ENCODE peak calls at places on chromosomes 5 and 9, in nine cellular contexts. I is CD8-positive, alpha-beta T cell; O is trophoblast cell; U is kidney; V is suprapubic skin; S is SK-N-SH; X is fibroblast of lung; G is upper lobe of right lung; W is heart left ventricle. Z is an unnamed sample. For H3K4me1 and H3K36me3, the result is how much of the 10 kb centered on the place peaks cover.

GRCh38 chr5:168772466-168772961 is 193.3 kb upstream of the PANK3 start:
- DNase-seq in I (no peak), X (no peak), U (no peak), O (no peak), S (peak), W (no peak), G (no peak), V (no peak), Z (no peak)

GRCh38 chr5:66362021-66362420 is 217.9 kb downstream of the SREK1 start:
- DNase-seq in U (no peak), G (no peak), V (no peak), O (no peak), W (no peak), S (no peak), I (no peak), X (no peak), Z (no peak)

GRCh38 chr9:73609381-73609780 is 457.7 kb downstream of the ANXA1 start:
- DNase-seq in G (no peak), U (no peak), V (no peak), I (no peak), O (no peak), S (no peak), X (no peak), W (no peak), Z (no peak)

GRCh38 chr9:109117856-109118801 is 1.6 kb downstream of the TMEM245 start:
- DNase-seq in G (no peak), O (peak), S (peak), U (peak), W (no peak), X (peak), V (no peak), I (peak), Z (no peak)

GRCh38 chr9:82133973-82134372 is 145.4 kb downstream of the SPATA31D1 start:
- DNase-seq in X (no peak), V (no peak), G (no peak), O (no peak), W (no peak), S (no peak), I (no peak), U (no peak), Z (no peak)

GRCh38 chr5:147935032-147935431 is 28.7 kb upstream of the C5orf46 start:
- DNase-seq in W (no peak), V (no peak), U (no peak), I (no peak), S (peak), O (peak), G (no peak), X (peak), Z (peak)

GRCh38 chr5:174324680-174325079 is 279.2 kb downstream of the NSG2 start:
- DNase-seq in X (no peak), W (no peak), I (no peak), S (no peak), G (no peak), O (no peak), V (no peak), U (no peak), Z (no peak)

GRCh38 chr9:19387317-19387716 is 7.3 kb upstream of the RPS6 start:
- DNase-seq in O (no peak), G (no peak), U (no peak), X (no peak), V (no peak), I (no peak), S (no peak), W (no peak), Z (no peak)

GRCh38 chr9:76216161-76216649 is 178.0 kb downstream of the RFK start:
- DNase-seq in O (peak), X (peak), G (no peak), V (no peak), U (no peak), I (no peak), W (no peak), S (no peak), Z (no peak)

GRCh38 chr5:107739661-107740060 is 68.9 kb upstream of the EFNA5 start:
- DNase-seq in G (no peak), O (peak), V (no peak), I (no peak), X (no peak), W (no peak), U (no peak), S (no peak), Z (no peak)

GRCh38 chr9:74735761-74736160 is 152.0 kb downstream of the TRPM6 start:
- DNase-seq in U (no peak), G (no peak), X (no peak), W (no peak), O (no peak), V (no peak), S (no peak), I (no peak), Z (no peak)

GRCh38 chr9:108151161-108151586 is 661.6 kb upstream of the KLF4 start:
- DNase-seq in X (peak), G (no peak), O (no peak), S (no peak), U (peak), I (no peak), W (peak), V (peak), Z (no peak)

GRCh38 chr9:90870646-90871326 is 69.2 kb downstream of the SYK start:
- DNase-seq in V (no peak), I (peak), S (peak), G (no peak), X (peak), U (no peak), O (peak), W (no peak), Z (no peak)

GRCh38 chr9:4937436-4937835 is 47.6 kb upstream of the JAK2 start:
- DNase-seq in W (no peak), U (no peak), I (no peak), G (no peak), S (no peak), O (no peak), V (no peak), X (no peak), Z (no peak)

GRCh38 chr9:136847065-136847826 is 2.0 kb upstream of the PHPT1 start:
- DNase-seq in O (peak), G (peak), X (peak), V (peak), S (peak), U (peak), W (peak), I (no peak), Z (peak)

GRCh38 chr5:78591227-78591626 is 57.3 kb downstream of the LHFPL2 start:
- DNase-seq in V (no peak), S (no peak), G (no peak), I (no peak), O (no peak), X (peak), W (no peak), U (no peak), Z (no peak)

GRCh38 chr9:98341157-98342102 is 86.0 kb upstream of the TBC1D2 start:
- DNase-seq in O (no peak), W (no peak), I (no peak), G (no peak), U (no peak), X (no peak), S (no peak), V (no peak), Z (no peak)

GRCh38 chr9:37364751-37365360 is 57.6 kb upstream of the GRHPR start:
- DNase-seq in W (no peak), X (no peak), S (no peak), I (no peak), V (no peak), O (no peak), G (no peak), U (no peak), Z (peak)

GRCh38 chr5:41252036-41252435 is 38.7 kb upstream of the C6 start:
- DNase-seq in U (no peak), W (no peak), O (no peak), V (no peak), I (no peak), X (peak), S (no peak), G (no peak), Z (no peak)

GRCh38 chr5:122870219-122870856 is 24.9 kb downstream of the SNX24 start:
- DNase-seq in S (no peak), U (no peak), W (no peak), X (peak), I (no peak), G (no peak), O (peak), V (no peak), Z (no peak)

GRCh38 chr5:125695994-125696679 is 727.1 kb upstream of the GRAMD2B start:
- DNase-seq in S (peak), G (no peak), I (no peak), X (peak), O (no peak), V (no peak), U (no peak), W (no peak), Z (no peak)

GRCh38 chr9:104725014-104725413 is 22.5 kb upstream of the NIPSNAP3A start:
- DNase-seq in X (no peak), G (no peak), I (no peak), S (no peak), V (no peak), U (no peak), W (no peak), O (no peak), Z (no peak)

GRCh38 chr9:93224591-93224990 is 40.7 kb downstream of the WNK2 start:
- DNase-seq in S (no peak), W (no peak), I (no peak), U (peak), O (peak), V (no peak), G (no peak), X (no peak), Z (no peak)
- H3K4me3 ChIP-seq in S (no peak), W (no peak), I (no peak), U (no peak), O (no peak), V (no peak), G (no peak), X (no peak), Z (no peak)

GRCh38 chr5:150303070-150303595 is 428 bp upstream of the ARSI start:
- DNase-seq in S (no peak), V (no peak), G (no peak), U (no peak), I (no peak), O (no peak), X (peak), W (no peak), Z (no peak)
- H3K4me1 ChIP-seq in S (under half), V (under half), G (under half), U (under half), I (under half), O (under half), X (under half), W (under half), Z (under half)

DNA sequence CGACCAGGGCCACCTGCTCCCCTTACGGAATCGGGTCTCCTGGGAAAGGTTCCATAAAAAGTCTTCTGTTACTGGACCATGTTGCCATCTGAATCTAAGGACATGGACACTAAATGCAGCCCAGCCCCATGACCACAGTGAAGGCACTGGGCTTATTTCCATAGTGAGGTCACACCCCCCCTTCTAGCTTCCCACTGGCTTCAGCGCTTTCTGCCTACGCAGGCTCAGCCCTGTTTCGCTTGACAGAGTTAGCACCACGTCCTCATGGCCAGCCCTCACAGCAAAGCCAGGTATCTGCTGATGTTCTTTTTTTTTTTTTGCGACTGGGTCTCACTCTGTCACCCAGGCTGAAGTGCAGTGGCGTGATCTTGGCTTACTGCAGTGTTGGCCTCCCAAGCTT is 14.1 kb downstream of the UCK1 start:
- DNase-seq in S (no peak), G (no peak), U (no peak), X (no peak), V (no peak), I (no peak), W (no peak), O (no peak), Z (no peak)
- H3K36me3 ChIP-seq in S (half or more), G (half or more), U (under half), X (under half), V (half or more), I (half or more), W (under half), O (half or more), Z (under half)

DNA sequence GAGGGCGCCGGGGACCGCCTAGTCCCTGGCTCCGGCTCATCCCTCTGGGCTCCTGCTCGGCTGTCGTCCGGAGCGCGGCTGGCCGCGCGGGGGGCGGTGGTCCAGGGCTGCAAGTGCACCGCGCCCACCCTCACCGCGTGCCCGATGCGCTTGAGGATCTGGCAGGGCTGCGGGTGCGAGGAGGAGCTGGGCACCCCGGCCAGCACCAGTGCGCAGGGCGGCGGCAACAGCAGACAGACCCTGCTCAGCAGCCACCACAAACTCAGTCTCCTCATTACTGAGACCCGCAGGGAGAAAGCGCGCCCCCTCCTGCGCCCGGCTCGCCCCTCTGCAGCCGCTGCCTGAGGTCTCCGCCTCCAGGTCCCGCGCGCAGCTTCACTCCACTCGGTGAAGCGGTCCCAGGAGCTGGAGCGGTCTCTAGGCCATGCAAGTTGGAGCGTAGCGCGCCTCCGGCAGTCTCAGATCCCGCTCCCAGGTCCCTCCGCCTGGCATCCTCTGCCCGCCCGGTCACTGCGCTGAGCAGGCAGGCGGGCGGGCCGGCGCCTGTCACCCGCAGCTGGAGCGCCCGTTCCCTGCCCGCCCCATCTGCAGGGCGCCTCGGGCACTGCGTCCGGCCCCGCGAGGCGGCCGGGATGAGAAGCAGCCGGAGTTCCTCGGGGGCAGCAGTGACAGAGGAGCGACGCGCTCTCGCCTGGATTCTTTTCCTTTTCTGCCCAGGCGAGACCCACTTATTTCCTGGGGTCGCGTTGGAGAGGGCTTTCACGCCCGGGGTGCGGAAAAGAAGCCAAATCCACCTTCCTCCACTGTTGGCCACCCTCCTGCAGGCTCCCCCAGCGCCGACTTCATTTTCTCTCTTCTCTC is 512 bp downstream of the GRIN3A start:
- DNase-seq in W (peak), U (peak), O (no peak), S (peak), I (no peak), V (no peak), X (no peak), G (peak), Z (peak)
- H3K4me3 ChIP-seq in W (peak), U (peak), O (peak), S (no peak), I (no peak), V (peak), X (no peak), G (peak), Z (no peak)

GRCh38 chr5:172280937-172281336 is 2.6 kb downstream of the UBTD2 start:
- DNase-seq in G (no peak), X (peak), U (no peak), I (no peak), W (no peak), S (no peak), V (no peak), O (no peak), Z (no peak)

GRCh38 chr5:172278356-172278755 is 5.2 kb downstream of the UBTD2 start:
- DNase-seq in O (peak), U (no peak), W (no peak), S (no peak), X (no peak), G (no peak), I (no peak), V (no peak), Z (no peak)

GRCh38 chr5:172274951-172275753 is 8.4 kb downstream of the UBTD2 start:
- DNase-seq in U (no peak), I (no peak), O (peak), X (no peak), G (no peak), V (no peak), S (no peak), W (no peak), Z (no peak)

GRCh38 chr5:172280317-172280716 is 3.2 kb downstream of the UBTD2 start:
- DNase-seq in V (no peak), O (no peak), I (no peak), U (no peak), S (no peak), X (no peak), G (no peak), W (no peak), Z (no peak)

DNA sequence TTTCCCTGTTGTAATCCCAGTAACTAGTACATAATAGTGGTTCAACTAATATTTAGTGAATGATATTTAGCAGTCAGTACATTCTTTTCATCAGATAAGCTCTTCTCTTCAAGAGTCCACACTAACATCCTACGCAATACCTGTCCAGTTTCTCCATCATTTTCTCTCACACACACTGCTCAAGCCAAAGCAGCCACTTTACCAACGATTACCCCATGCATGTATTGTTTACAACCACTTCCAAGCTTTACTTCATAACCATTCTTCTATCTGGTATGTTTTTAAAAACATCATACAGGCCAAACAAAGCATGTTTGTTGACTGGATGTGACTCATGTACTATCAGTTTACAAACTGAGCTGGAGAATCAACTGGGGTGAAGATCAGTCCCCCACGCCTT is 7.3 kb downstream of the UBTD2 start:
- DNase-seq in S (no peak), W (no peak), G (no peak), I (no peak), X (peak), U (no peak), O (peak), V (no peak), Z (no peak)
- H3K4me1 ChIP-seq in S (under half), W (under half), G (under half), I (under half), X (under half), U (under half), O (under half), V (under half), Z (under half)

DNA sequence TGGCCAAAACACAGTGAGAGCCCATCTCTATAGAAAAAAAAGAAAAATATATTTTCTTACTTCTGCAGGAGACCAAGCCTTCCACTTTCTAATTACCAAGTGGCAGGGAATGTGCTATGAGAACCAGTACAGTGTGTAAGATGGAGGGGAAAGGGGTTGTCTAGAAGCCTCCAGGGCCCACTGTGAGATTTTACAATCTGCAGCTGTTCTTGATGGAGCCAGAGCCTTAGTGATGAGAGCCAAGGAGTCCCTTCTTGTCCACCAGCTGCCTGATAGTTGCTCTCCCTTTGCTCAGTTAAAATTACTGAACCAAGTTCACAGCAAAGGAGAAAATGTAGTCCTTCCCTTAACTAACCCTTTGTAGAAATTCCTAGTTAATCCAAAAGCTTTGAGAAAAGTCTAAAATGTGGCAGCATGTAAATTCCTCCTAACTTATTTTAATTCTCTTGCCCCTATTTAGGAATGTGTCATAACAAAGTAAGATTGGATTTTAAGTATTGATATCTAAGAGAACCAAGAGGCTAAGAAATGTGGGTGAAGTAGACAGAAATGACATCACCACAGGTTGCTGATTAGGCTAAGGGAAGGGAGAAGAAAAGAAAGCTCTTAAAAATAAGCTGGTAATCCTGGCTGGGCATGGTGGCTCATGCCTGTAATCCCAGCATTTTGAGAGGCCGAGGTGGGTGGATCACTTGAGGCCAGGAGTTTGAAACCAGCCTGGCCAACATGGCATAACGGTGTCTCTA is 19.3 kb downstream of the SRP19 start:
- DNase-seq in I (no peak), X (no peak), U (no peak), W (no peak), G (no peak), O (no peak), V (no peak), S (no peak), Z (no peak)
- H3K36me3 ChIP-seq in I (under half), X (under half), U (under half), W (under half), G (half or more), O (under half), V (half or more), S (half or more), Z (under half)

GRCh38 chr5:139795074-139796001 is at the start of gene PSD2:
- DNase-seq in X (no peak), I (no peak), O (peak), V (no peak), G (no peak), W (no peak), U (no peak), S (peak), Z (no peak)
- H3K4me3 ChIP-seq in X (no peak), I (peak), O (peak), V (peak), G (peak), W (peak), U (no peak), S (no peak), Z (no peak)

GRCh38 chr9:126312584-126313551 is 13.8 kb upstream of the MVB12B start:
- DNase-seq in W (no peak), O (no peak), V (no peak), X (no peak), U (no peak), S (no peak), I (no peak), G (no peak), Z (no peak)
- H3K4me1 ChIP-seq in W (under half), O (under half), V (under half), X (under half), U (under half), S (under half), I (under half), G (under half), Z (under half)

GRCh38 chr5:132199116-132199680 is 28.5 kb downstream of the P4HA2 start:
- DNase-seq in I (no peak), X (no peak), G (no peak), S (no peak), V (no peak), O (no peak), U (no peak), W (no peak), Z (no peak)
- H3K36me3 ChIP-seq in I (under half), X (under half), G (half or more), S (under half), V (half or more), O (under half), U (under half), W (under half), Z (under half)

GRCh38 chr9:14906654-14907359 is 3.4 kb downstream of the FREM1 start:
- DNase-seq in O (no peak), W (no peak), G (no peak), V (no peak), X (no peak), U (no peak), I (no peak), S (peak), Z (no peak)
- H3K4me3 ChIP-seq in O (no peak), W (no peak), G (no peak), V (no peak), X (no peak), U (peak), I (no peak), S (no peak), Z (no peak)

Z was measured in mucosa of descending colon.